ENCODE peak calls at places on chromosomes 5 and 9, in six cellular contexts. Q, V, R, E, I and M are unnamed samples.

GRCh38 chr5:30551614-30552013 is 641.9 kb upstream of the CDH6 start:
- DNase-seq in Q (no peak), V (no peak), R (no peak), E (no peak), I (no peak), M (no peak)

GRCh38 chr5:98902733-98903132 is 26.1 kb downstream of the CHD1 start:
- DNase-seq in Q (no peak), V (no peak), R (no peak), E (no peak), I (no peak), M (no peak)

GRCh38 chr9:91207481-91207888 is 154.2 kb downstream of the AUH start:
- DNase-seq in Q (no peak), V (no peak), R (no peak), E (no peak), I (no peak), M (no peak)

GRCh38 chr9:25415723-25416122 is 262.5 kb downstream of the TUSC1 start:
- DNase-seq in Q (no peak), V (no peak), R (no peak), E (no peak), I (no peak), M (no peak)

GRCh38 chr9:114503522-114504340 is 1.5 kb downstream of the WHRN start:
- DNase-seq in Q (no peak), V (no peak), R (no peak), E (no peak), I (no peak), M (no peak)

GRCh38 chr9:110099236-110099741 is 108.7 kb downstream of the C9orf152 start:
- DNase-seq in Q (no peak), V (peak; percentile 80), R (no peak), E (no peak), I (no peak), M (no peak)

GRCh38 chr5:565782-566445 is 41.7 kb upstream of the SLC9A3 start:
- DNase-seq in Q (no peak), V (no peak), R (no peak), E (no peak), I (no peak), M (no peak)

GRCh38 chr9:89642789-89643188 is 38.0 kb downstream of the GADD45G start:
- DNase-seq in Q (no peak), V (no peak), R (no peak), E (no peak), I (no peak), M (no peak)

GRCh38 chr5:88665750-88666215 is 217.2 kb downstream of the MEF2C start:
- DNase-seq in Q (no peak), V (no peak), R (no peak), E (no peak), I (no peak), M (no peak)

GRCh38 chr9:137645211-137645610 is 26.4 kb downstream of the EHMT1 start:
- DNase-seq in Q (no peak), V (no peak), R (no peak), E (no peak), I (no peak), M (no peak)

GRCh38 chr9:122217640-122218039 is 11.1 kb downstream of the LHX6 start:
- DNase-seq in Q (no peak), V (no peak), R (no peak), E (no peak), I (no peak), M (no peak)

GRCh38 chr5:1856596-1857255 is 26.0 kb downstream of the IRX4 start:
- DNase-seq in Q (no peak), V (no peak), R (no peak), E (no peak), I (no peak), M (no peak)

GRCh38 chr5:98770158-98770910 is 3.1 kb upstream of the RGMB start:
- DNase-seq in Q (no peak), V (peak; percentile 74), R (peak; percentile 54), E (no peak), I (no peak), M (no peak)

GRCh38 chr5:16574789-16575785 is 41.7 kb downstream of the RETREG1 start:
- DNase-seq in Q (no peak), V (no peak), R (no peak), E (no peak), I (no peak), M (no peak)

GRCh38 chr9:2992427-2992826 is 148.5 kb upstream of the PUM3 start:
- DNase-seq in Q (no peak), V (no peak), R (peak; percentile 37), E (no peak), I (peak; percentile 29), M (no peak)

GRCh38 chr9:4299006-4299795 is 667 bp downstream of the GLIS3 start:
- DNase-seq in Q (no peak), V (peak; percentile 62), R (peak; percentile 29), E (no peak), I (no peak), M (peak; percentile 30)

GRCh38 chr5:151480384-151480783 is 33.0 kb downstream of the SLC36A1 start:
- DNase-seq in Q (no peak), V (no peak), R (no peak), E (no peak), I (no peak), M (no peak)

GRCh38 chr9:71769175-71770165 is 1.2 kb upstream of the CEMIP2 start:
- DNase-seq in Q (peak; percentile 83), V (peak; percentile 34), R (peak; percentile 89), E (peak; percentile 75), I (peak; percentile 93), M (peak; percentile 13)

GRCh38 chr9:87337335-87338074 is 160.2 kb upstream of the DAPK1 start:
- DNase-seq in Q (no peak), V (peak; percentile 38), R (no peak), E (no peak), I (peak; percentile 81), M (no peak)

GRCh38 chr9:137387034-137387890 is 35.7 kb downstream of the EXD3 start:
- DNase-seq in Q (no peak), V (peak; percentile 80), R (no peak), E (no peak), I (no peak), M (no peak)

GRCh38 chr5:52449506-52449905 is 338.2 kb upstream of the ITGA1 start:
- DNase-seq in Q (no peak), V (peak; percentile 70), R (no peak), E (no peak), I (no peak), M (no peak)

GRCh38 chr5:134003064-134003956 is 1.5 kb downstream of the VDAC1 start:
- DNase-seq in Q (no peak), V (no peak), R (no peak), E (no peak), I (no peak), M (no peak)

GRCh38 chr5:168788107-168788506 is 208.9 kb upstream of the PANK3 start:
- DNase-seq in Q (no peak), V (no peak), R (no peak), E (no peak), I (no peak), M (no peak)

GRCh38 chr5:963673-964531 is 44.7 kb upstream of the NKD2 start:
- DNase-seq in Q (no peak), V (no peak), R (no peak), E (no peak), I (no peak), M (peak; percentile 69)

GRCh38 chr5:179023528-179024189 is at the start of gene ZNF879:
- DNase-seq in Q (peak; percentile 89), V (peak; percentile 96), R (peak; percentile 94), E (no peak), I (peak; percentile 98), M (no peak)
- TF ChIP-seq POLR2A in Q (no peak), V (no peak), R (no peak), E (no peak), I (no peak), M (no peak)

GRCh38 chr5:119011186-119011585 is 22.8 kb upstream of the DTWD2 start:
- DNase-seq in Q (no peak), V (no peak), R (no peak), E (no peak), I (no peak), M (no peak)
- TF ChIP-seq POLR2AphosphoS5 in Q (no peak), V (no peak), R (no peak), E (no peak), I (no peak), M (no peak)

GRCh38 chr5:90560771-90561170 is 2.2 kb downstream of the ADGRV1 start:
- DNase-seq in Q (no peak), V (no peak), R (no peak), E (no peak), I (no peak), M (no peak)

GRCh38 chr5:90557871-90558270 is 726 bp upstream of the ADGRV1 start:
- DNase-seq in Q (no peak), V (no peak), R (no peak), E (no peak), I (no peak), M (no peak)

GRCh38 chr5:90555666-90556065 is 2.9 kb upstream of the ADGRV1 start:
- DNase-seq in Q (no peak), V (no peak), R (no peak), E (no peak), I (no peak), M (no peak)

GRCh38 chr5:90557391-90557790 is 1.2 kb upstream of the ADGRV1 start:
- DNase-seq in Q (no peak), V (no peak), R (no peak), E (no peak), I (no peak), M (no peak)

GRCh38 chr5:90558344-90559192 is at the start of gene ADGRV1:
- DNase-seq in Q (peak; percentile 87), V (peak; percentile 12), R (peak; percentile 77), E (peak; percentile 86), I (no peak), M (peak; percentile 5)
- TF ChIP-seq POLR2A in Q (no peak), V (no peak), R (no peak), E (no peak), I (no peak), M (no peak)

GRCh38 chr9:125915606-125916005 is 168.4 kb downstream of the PBX3 start:
- DNase-seq in Q (no peak), V (no peak), R (no peak), E (no peak), I (no peak), M (no peak)
- TF ChIP-seq POLR2AphosphoS5 in Q (no peak), V (no peak), R (no peak), E (no peak), I (no peak), M (no peak)